ENCODE peak calls at places on chromosomes 11 and 22, in five cellular contexts. One of them, this sample, is unnamed. For H3K27me3 and H3K4me1, the result is how much of the 10 kb centered on the place peaks cover.

GRCh38 chr11:100863080-100863581 is 176.0 kb downstream of the ARHGAP42 start:
- DNase-seq in right lobe of liver: peak
- DNase-seq in fibroblast of lung: peak
- DNase-seq in K562: peak
- DNase-seq in transverse colon: no peak
- DNase-seq in this sample: peak

GRCh38 chr11:9573775-9574555 is 495 bp downstream of the WEE1 start:
- DNase-seq in right lobe of liver: peak
- DNase-seq in K562: no peak
- DNase-seq in fibroblast of lung: no peak
- DNase-seq in transverse colon: peak
- DNase-seq in this sample: no peak

GRCh38 chr11:70302086-70302752 is 31.7 kb downstream of the PPFIA1 start:
- DNase-seq in fibroblast of lung: no peak
- DNase-seq in K562: no peak
- DNase-seq in transverse colon: no peak
- DNase-seq in right lobe of liver: no peak
- DNase-seq in this sample: no peak

GRCh38 chr11:60204922-60205321 is 22.0 kb upstream of the MS4A6A start:
- DNase-seq in fibroblast of lung: no peak
- DNase-seq in K562: no peak
- DNase-seq in right lobe of liver: no peak
- DNase-seq in transverse colon: no peak
- DNase-seq in this sample: no peak

GRCh38 chr11:111325259-111325658 is 26.9 kb downstream of the POU2AF3 start:
- DNase-seq in right lobe of liver: no peak
- DNase-seq in transverse colon: no peak
- DNase-seq in K562: no peak
- DNase-seq in fibroblast of lung: no peak
- DNase-seq in this sample: peak

GRCh38 chr22:27850000-27850465 is 48.5 kb upstream of the MN1 start:
- DNase-seq in fibroblast of lung: no peak
- DNase-seq in right lobe of liver: peak
- DNase-seq in K562: no peak
- DNase-seq in transverse colon: no peak
- DNase-seq in this sample: peak

GRCh38 chr11:78380615-78381029 is 37.0 kb downstream of the GAB2 start:
- DNase-seq in fibroblast of lung: peak
- DNase-seq in right lobe of liver: no peak
- DNase-seq in transverse colon: no peak
- DNase-seq in K562: no peak
- DNase-seq in this sample: no peak

GRCh38 chr22:47102648-47103047 is 340.2 kb downstream of the TBC1D22A start:
- DNase-seq in fibroblast of lung: no peak
- DNase-seq in transverse colon: no peak
- DNase-seq in right lobe of liver: no peak
- DNase-seq in K562: no peak
- DNase-seq in this sample: peak

GRCh38 chr11:47132981-47133380 is 43.7 kb downstream of the ARFGAP2 start:
- DNase-seq in transverse colon: no peak
- DNase-seq in right lobe of liver: no peak
- DNase-seq in K562: no peak
- DNase-seq in fibroblast of lung: no peak
- DNase-seq in this sample: no peak

GRCh38 chr22:46028069-46028991 is 51.4 kb upstream of the WNT7B start:
- DNase-seq in fibroblast of lung: no peak
- DNase-seq in transverse colon: no peak
- DNase-seq in right lobe of liver: peak
- DNase-seq in K562: no peak
- DNase-seq in this sample: no peak

GRCh38 chr11:93729129-93729616 is 12.1 kb downstream of the TAF1D start:
- DNase-seq in right lobe of liver: no peak
- DNase-seq in transverse colon: no peak
- DNase-seq in K562: no peak
- DNase-seq in fibroblast of lung: no peak
- DNase-seq in this sample: no peak

GRCh38 chr11:18012314-18012905 is 437 bp downstream of the SERGEF start:
- DNase-seq in right lobe of liver: no peak
- DNase-seq in K562: peak
- DNase-seq in fibroblast of lung: peak
- DNase-seq in transverse colon: peak
- DNase-seq in this sample: peak

GRCh38 chr11:18014876-18015275 is 2.0 kb upstream of the SERGEF start:
- DNase-seq in right lobe of liver: no peak
- DNase-seq in transverse colon: no peak
- DNase-seq in fibroblast of lung: no peak
- DNase-seq in K562: no peak
- DNase-seq in this sample: no peak

GRCh38 chr11:18013790-18014507 is 1.1 kb upstream of the SERGEF start:
- DNase-seq in fibroblast of lung: peak
- DNase-seq in K562: no peak
- DNase-seq in right lobe of liver: no peak
- DNase-seq in transverse colon: peak
- DNase-seq in this sample: peak

GRCh38 chr11:18011633-18012313 is 1.1 kb downstream of the SERGEF start:
- DNase-seq in fibroblast of lung: no peak
- DNase-seq in transverse colon: no peak
- DNase-seq in right lobe of liver: no peak
- DNase-seq in K562: no peak
- DNase-seq in this sample: no peak

DNA sequence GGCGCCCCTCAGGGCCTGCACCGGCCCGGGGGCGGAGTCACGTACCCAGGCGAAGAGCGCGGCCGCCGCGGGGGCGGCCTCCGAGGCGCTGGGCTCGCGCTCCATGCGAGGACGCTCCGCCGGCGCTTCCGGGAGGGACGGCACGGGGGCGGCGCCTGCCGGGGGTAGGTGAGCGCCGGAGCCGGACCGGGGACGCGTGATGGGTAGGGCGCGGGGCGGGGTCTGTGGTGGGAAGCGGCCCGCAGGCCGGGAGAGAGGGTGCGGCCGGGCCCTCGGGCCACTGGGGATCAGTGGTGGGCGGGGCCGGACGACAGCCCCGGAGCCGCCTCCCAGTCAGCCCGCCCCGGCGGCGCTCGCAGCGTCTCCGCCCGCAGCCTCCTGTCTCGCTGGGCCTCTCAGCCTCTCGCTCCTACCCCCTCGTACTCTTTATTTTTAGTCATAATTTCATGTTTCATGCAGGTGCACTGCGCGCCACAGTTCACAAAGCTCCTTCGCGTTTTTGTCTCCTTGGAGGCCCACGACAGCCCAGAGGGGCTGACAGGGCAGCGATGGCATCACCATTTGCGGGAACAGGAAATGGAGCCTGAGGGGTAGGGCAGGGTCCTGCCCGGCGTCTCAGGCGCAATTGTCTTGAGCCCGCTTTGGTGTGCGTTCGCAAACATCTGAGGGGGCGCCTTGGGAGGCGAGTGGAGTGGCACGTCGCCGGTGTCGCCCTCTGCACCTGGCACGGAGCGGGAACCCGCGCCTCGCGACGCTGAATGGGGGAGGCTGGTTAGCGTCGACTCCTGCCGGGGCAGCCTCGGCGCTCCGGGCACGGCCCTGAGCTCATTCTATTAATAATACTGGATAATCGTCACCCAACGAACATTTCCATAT is at the start of gene SERGEF:
- DNase-seq in transverse colon: peak
- DNase-seq in right lobe of liver: peak
- DNase-seq in fibroblast of lung: peak
- DNase-seq in K562: peak
- DNase-seq in this sample: peak
- TF ChIP-seq CTCF in transverse colon: no peak
- TF ChIP-seq CTCF in right lobe of liver: no peak
- TF ChIP-seq CTCF in fibroblast of lung: peak
- TF ChIP-seq CTCF in K562: no peak
- TF ChIP-seq CTCF in this sample: peak

DNA sequence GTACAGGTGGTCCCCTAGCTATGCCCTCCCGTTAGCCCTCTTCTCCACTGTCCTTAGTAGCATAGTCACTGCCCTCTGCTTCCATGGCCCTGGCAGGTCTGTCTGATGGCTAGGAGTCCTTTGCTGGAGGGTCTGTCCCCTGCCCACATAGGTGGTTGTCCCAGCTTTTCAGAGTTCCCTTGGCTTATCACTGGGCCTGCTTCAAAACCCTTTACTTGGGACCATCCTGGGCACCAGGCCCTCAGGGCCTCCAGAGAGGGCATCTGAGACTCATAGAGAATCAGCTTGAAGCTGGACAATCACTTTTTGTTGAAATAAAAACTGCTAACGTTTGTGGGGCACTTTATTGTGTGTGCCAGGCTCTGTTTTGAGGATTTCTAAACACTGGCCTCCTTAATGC is 750 bp upstream of the KCNK4 start:
- DNase-seq in transverse colon: no peak
- DNase-seq in K562: no peak
- DNase-seq in fibroblast of lung: no peak
- DNase-seq in right lobe of liver: no peak
- DNase-seq in this sample: no peak
- H3K27me3 ChIP-seq in transverse colon: half or more
- H3K27me3 ChIP-seq in K562: under half
- H3K27me3 ChIP-seq in fibroblast of lung: under half
- H3K27me3 ChIP-seq in right lobe of liver: under half
- H3K27me3 ChIP-seq in this sample: under half

GRCh38 chr11:69213315-69213714 is 57.6 kb downstream of the SMIM38 start:
- DNase-seq in fibroblast of lung: no peak
- DNase-seq in K562: no peak
- DNase-seq in transverse colon: no peak
- DNase-seq in right lobe of liver: no peak
- DNase-seq in this sample: no peak

GRCh38 chr11:69215784-69216415 is 60.2 kb downstream of the SMIM38 start:
- DNase-seq in right lobe of liver: no peak
- DNase-seq in K562: no peak
- DNase-seq in fibroblast of lung: peak
- DNase-seq in transverse colon: no peak
- DNase-seq in this sample: no peak

GRCh38 chr11:69212121-69213110 is 56.7 kb downstream of the SMIM38 start:
- DNase-seq in transverse colon: no peak
- DNase-seq in fibroblast of lung: no peak
- DNase-seq in K562: no peak
- DNase-seq in right lobe of liver: no peak
- DNase-seq in this sample: no peak

GRCh38 chr11:69215216-69215615 is 59.5 kb downstream of the SMIM38 start:
- DNase-seq in right lobe of liver: no peak
- DNase-seq in transverse colon: no peak
- DNase-seq in fibroblast of lung: no peak
- DNase-seq in K562: no peak
- DNase-seq in this sample: no peak

DNA sequence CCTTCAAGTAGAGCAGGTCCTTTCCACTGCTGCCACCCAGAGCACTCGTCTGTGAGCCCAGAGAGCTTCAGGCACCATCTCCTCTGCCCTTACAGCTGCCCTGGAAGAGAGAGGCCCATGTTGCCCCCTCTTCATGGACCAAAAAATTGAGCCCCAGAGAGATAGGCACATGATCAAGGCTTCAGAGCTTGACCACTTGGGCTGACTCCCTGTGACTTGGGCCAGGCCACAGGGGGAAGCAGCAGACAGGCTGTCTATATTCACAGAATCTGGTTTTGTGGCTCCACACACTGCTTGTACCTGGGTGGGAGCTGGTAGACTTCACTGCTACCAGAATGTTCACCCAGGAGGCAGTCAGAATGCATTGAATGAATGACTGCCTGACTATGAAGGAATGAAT is 58.2 kb downstream of the SMIM38 start:
- DNase-seq in transverse colon: no peak
- DNase-seq in right lobe of liver: no peak
- DNase-seq in fibroblast of lung: no peak
- DNase-seq in K562: no peak
- DNase-seq in this sample: no peak
- H3K4me1 ChIP-seq in transverse colon: under half
- H3K4me1 ChIP-seq in right lobe of liver: under half
- H3K4me1 ChIP-seq in fibroblast of lung: under half
- H3K4me1 ChIP-seq in K562: under half
- H3K4me1 ChIP-seq in this sample: under half

DNA sequence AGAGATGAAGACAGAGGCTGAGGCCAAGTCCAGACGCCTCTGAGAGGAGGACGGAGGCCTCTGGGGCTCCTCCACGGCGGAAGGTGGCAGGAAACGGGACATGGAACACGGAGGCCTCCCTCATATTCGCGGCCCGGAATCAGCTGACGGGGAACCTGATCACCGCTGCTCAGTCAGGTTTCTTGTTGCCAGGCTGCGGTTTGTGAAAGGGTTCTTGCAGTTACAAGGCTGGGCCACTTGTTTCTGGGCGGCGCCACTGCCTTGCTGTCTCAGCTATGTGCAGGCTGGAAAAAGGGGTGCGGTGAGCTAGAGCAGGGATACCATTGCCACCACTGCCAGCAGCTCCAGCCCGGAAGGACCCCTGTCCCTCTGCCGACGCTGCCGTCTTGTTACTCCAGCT is 10.0 kb upstream of the MMP1 start:
- DNase-seq in fibroblast of lung: peak
- DNase-seq in transverse colon: no peak
- DNase-seq in right lobe of liver: no peak
- DNase-seq in K562: peak
- DNase-seq in this sample: no peak
- TF ChIP-seq CTCF in fibroblast of lung: no peak
- TF ChIP-seq CTCF in transverse colon: no peak
- TF ChIP-seq CTCF in right lobe of liver: peak
- TF ChIP-seq CTCF in K562: peak
- TF ChIP-seq CTCF in this sample: no peak

DNA sequence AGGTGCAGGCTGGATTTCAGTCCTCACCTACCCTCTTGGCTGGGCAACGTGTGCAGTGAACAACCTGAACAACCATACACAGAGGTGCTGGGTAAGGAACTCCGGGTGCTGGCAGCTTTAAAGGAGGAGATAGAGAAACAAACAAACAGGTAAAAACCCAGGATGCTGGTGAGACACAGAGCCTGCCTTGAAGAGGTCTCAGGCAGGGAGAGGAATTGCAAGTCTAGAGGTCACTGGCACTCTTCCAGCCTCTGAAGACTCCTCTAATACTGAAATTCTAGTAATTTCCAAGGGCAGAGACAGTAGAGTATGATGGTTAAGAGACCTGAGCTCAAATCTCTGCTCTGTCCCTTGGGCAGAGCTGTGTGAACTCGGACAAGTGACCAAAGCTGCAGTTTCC is 192.5 kb downstream of the CEP164 start:
- DNase-seq in fibroblast of lung: no peak
- DNase-seq in right lobe of liver: no peak
- DNase-seq in transverse colon: no peak
- DNase-seq in K562: no peak
- DNase-seq in this sample: peak
- H3K27me3 ChIP-seq in fibroblast of lung: under half
- H3K27me3 ChIP-seq in right lobe of liver: under half
- H3K27me3 ChIP-seq in transverse colon: under half
- H3K27me3 ChIP-seq in K562: half or more
- H3K27me3 ChIP-seq in this sample: under half

DNA sequence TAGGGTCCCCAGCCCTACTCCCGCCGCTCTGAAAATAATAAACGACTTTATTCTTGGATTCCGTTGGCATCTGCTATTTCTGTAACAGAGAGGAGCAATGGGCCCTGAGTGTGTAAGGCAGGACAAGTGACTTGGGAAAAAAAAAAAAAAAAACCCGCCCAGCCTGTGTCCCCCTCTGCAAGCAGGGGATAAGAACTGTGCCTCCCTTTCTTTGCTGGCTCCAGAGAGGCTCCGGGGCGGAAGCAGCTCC is 464 bp upstream of the DNAJC4 start:
- DNase-seq in transverse colon: no peak
- DNase-seq in fibroblast of lung: no peak
- DNase-seq in K562: no peak
- DNase-seq in right lobe of liver: no peak
- DNase-seq in this sample: no peak
- H3K4me1 ChIP-seq in transverse colon: under half
- H3K4me1 ChIP-seq in fibroblast of lung: under half
- H3K4me1 ChIP-seq in K562: half or more
- H3K4me1 ChIP-seq in right lobe of liver: under half
- H3K4me1 ChIP-seq in this sample: half or more